ENCODE peak calls at places on chromosomes 7 and 10, in five cellular contexts. One of them, this sample, is unnamed.

GRCh38 chr10:93071674-93072224 is 1.9 kb upstream of the CYP26A1 start:
- DNase-seq in stomach: no peak
- DNase-seq in upper lobe of left lung: peak; percentile 77
- DNase-seq in prostate gland: no peak
- DNase-seq in sigmoid colon: no peak
- DNase-seq in this sample: peak; percentile 90

GRCh38 chr7:44561962-44562621 is 11.6 kb downstream of the DDX56 start:
- DNase-seq in stomach: peak; percentile 47
- DNase-seq in upper lobe of left lung: no peak
- DNase-seq in prostate gland: no peak
- DNase-seq in sigmoid colon: no peak
- DNase-seq in this sample: no peak

GRCh38 chr10:44862006-44862751 is 49.0 kb upstream of the TMEM72 start:
- DNase-seq in stomach: no peak
- DNase-seq in upper lobe of left lung: no peak
- DNase-seq in prostate gland: no peak
- DNase-seq in sigmoid colon: no peak
- DNase-seq in this sample: no peak

GRCh38 chr7:7183833-7184463 is 1.6 kb downstream of the C1GALT1 start:
- DNase-seq in stomach: no peak
- DNase-seq in upper lobe of left lung: no peak
- DNase-seq in prostate gland: no peak
- DNase-seq in sigmoid colon: no peak
- DNase-seq in this sample: no peak

GRCh38 chr7:118573065-118573464 is 348.6 kb downstream of the ANKRD7 start:
- DNase-seq in stomach: no peak
- DNase-seq in upper lobe of left lung: no peak
- DNase-seq in prostate gland: peak; percentile 5
- DNase-seq in sigmoid colon: no peak
- DNase-seq in this sample: no peak

GRCh38 chr10:109282510-109282909 is 640.8 kb downstream of the XPNPEP1 start:
- DNase-seq in stomach: no peak
- DNase-seq in upper lobe of left lung: no peak
- DNase-seq in prostate gland: no peak
- DNase-seq in sigmoid colon: no peak
- DNase-seq in this sample: no peak

GRCh38 chr7:5177060-5177459 is 13.0 kb upstream of the WIPI2 start:
- DNase-seq in stomach: peak; percentile 93
- DNase-seq in upper lobe of left lung: no peak
- DNase-seq in prostate gland: peak; percentile 15
- DNase-seq in sigmoid colon: peak; percentile 74
- DNase-seq in this sample: no peak

GRCh38 chr7:51482976-51483375 is 166.4 kb upstream of the COBL start:
- DNase-seq in stomach: no peak
- DNase-seq in upper lobe of left lung: no peak
- DNase-seq in prostate gland: no peak
- DNase-seq in sigmoid colon: no peak
- DNase-seq in this sample: no peak

GRCh38 chr10:3811331-3811870 is 26.4 kb upstream of the KLF6 start:
- DNase-seq in stomach: peak; percentile 58
- DNase-seq in upper lobe of left lung: no peak
- DNase-seq in prostate gland: peak; percentile 52
- DNase-seq in sigmoid colon: no peak
- DNase-seq in this sample: peak; percentile 91

GRCh38 chr7:113283861-113284260 is 165.5 kb upstream of the SMIM30 start:
- DNase-seq in stomach: no peak
- DNase-seq in upper lobe of left lung: no peak
- DNase-seq in prostate gland: no peak
- DNase-seq in sigmoid colon: no peak
- DNase-seq in this sample: no peak

GRCh38 chr10:3835770-3836169 is 50.8 kb upstream of the KLF6 start:
- DNase-seq in stomach: no peak
- DNase-seq in upper lobe of left lung: no peak
- DNase-seq in prostate gland: no peak
- DNase-seq in sigmoid colon: no peak
- DNase-seq in this sample: no peak

GRCh38 chr7:133705596-133705995 is 421.5 kb upstream of the LRGUK start:
- DNase-seq in stomach: no peak
- DNase-seq in upper lobe of left lung: no peak
- DNase-seq in prostate gland: no peak
- DNase-seq in sigmoid colon: no peak
- DNase-seq in this sample: no peak

GRCh38 chr10:484441-484924 is 205.0 kb downstream of the DIP2C start:
- DNase-seq in stomach: peak; percentile 42
- DNase-seq in upper lobe of left lung: no peak
- DNase-seq in prostate gland: no peak
- DNase-seq in sigmoid colon: no peak
- DNase-seq in this sample: no peak

GRCh38 chr7:99373086-99374066 is 1.2 kb upstream of the ARPC1B start:
- DNase-seq in stomach: no peak
- DNase-seq in upper lobe of left lung: no peak
- DNase-seq in prostate gland: no peak
- DNase-seq in sigmoid colon: peak; percentile 55
- DNase-seq in this sample: no peak

GRCh38 chr7:82293467-82293866 is 150.1 kb downstream of the CACNA2D1 start:
- DNase-seq in stomach: no peak
- DNase-seq in upper lobe of left lung: no peak
- DNase-seq in prostate gland: no peak
- DNase-seq in sigmoid colon: no peak
- DNase-seq in this sample: no peak

GRCh38 chr7:94375167-94375566 is 19.5 kb upstream of the COL1A2 start:
- DNase-seq in stomach: no peak
- DNase-seq in upper lobe of left lung: no peak
- DNase-seq in prostate gland: no peak
- DNase-seq in sigmoid colon: peak; percentile 94
- DNase-seq in this sample: no peak

GRCh38 chr10:36448760-36449681 is 676.4 kb upstream of the ANKRD30A start:
- DNase-seq in stomach: no peak
- DNase-seq in upper lobe of left lung: no peak
- DNase-seq in prostate gland: no peak
- DNase-seq in sigmoid colon: no peak
- DNase-seq in this sample: no peak

GRCh38 chr10:1185911-1186692 is 129.9 kb downstream of the WDR37 start:
- DNase-seq in stomach: no peak
- DNase-seq in upper lobe of left lung: peak; percentile 73
- DNase-seq in prostate gland: no peak
- DNase-seq in sigmoid colon: peak; percentile 18
- DNase-seq in this sample: no peak

GRCh38 chr10:21060626-21061025 is 163.5 kb upstream of the NEBL start:
- DNase-seq in stomach: no peak
- DNase-seq in upper lobe of left lung: no peak
- DNase-seq in prostate gland: no peak
- DNase-seq in sigmoid colon: no peak
- DNase-seq in this sample: no peak

GRCh38 chr7:79454325-79454960 is 976 bp upstream of the MAGI2 start:
- DNase-seq in stomach: no peak
- DNase-seq in upper lobe of left lung: peak; percentile 89
- DNase-seq in prostate gland: peak; percentile 26
- DNase-seq in sigmoid colon: peak; percentile 71
- DNase-seq in this sample: no peak

GRCh38 chr10:84224411-84225028 is 824 bp downstream of the LRIT2 start:
- DNase-seq in stomach: no peak
- DNase-seq in upper lobe of left lung: no peak
- DNase-seq in prostate gland: no peak
- DNase-seq in sigmoid colon: no peak
- DNase-seq in this sample: no peak

GRCh38 chr7:13800694-13801448 is 188.6 kb downstream of the ETV1 start:
- DNase-seq in stomach: peak; percentile 42
- DNase-seq in upper lobe of left lung: no peak
- DNase-seq in prostate gland: no peak
- DNase-seq in sigmoid colon: no peak
- DNase-seq in this sample: no peak

GRCh38 chr10:131832056-131832685 is 68.6 kb upstream of the PPP2R2D start:
- DNase-seq in stomach: no peak
- DNase-seq in upper lobe of left lung: peak; percentile 23
- DNase-seq in prostate gland: no peak
- DNase-seq in sigmoid colon: peak; percentile 46
- DNase-seq in this sample: no peak

GRCh38 chr10:98610855-98611254 is 164.1 kb upstream of the HPS1 start:
- DNase-seq in stomach: no peak
- DNase-seq in upper lobe of left lung: no peak
- DNase-seq in prostate gland: no peak
- DNase-seq in sigmoid colon: peak; percentile 84
- DNase-seq in this sample: no peak

GRCh38 chr10:131657318-131657984 is 243.4 kb upstream of the PPP2R2D start:
- DNase-seq in stomach: peak; percentile 20
- DNase-seq in upper lobe of left lung: no peak
- DNase-seq in prostate gland: no peak
- DNase-seq in sigmoid colon: peak; percentile 37
- DNase-seq in this sample: no peak

GRCh38 chr7:46909601-46910051 is 672.3 kb downstream of the TNS3 start:
- DNase-seq in stomach: no peak
- DNase-seq in upper lobe of left lung: no peak
- DNase-seq in prostate gland: no peak
- DNase-seq in sigmoid colon: no peak
- DNase-seq in this sample: no peak
- TF ChIP-seq POLR2AphosphoS5 in stomach: no peak
- TF ChIP-seq POLR2AphosphoS5 in upper lobe of left lung: no peak
- TF ChIP-seq POLR2AphosphoS5 in prostate gland: no peak
- TF ChIP-seq POLR2AphosphoS5 in sigmoid colon: no peak
- TF ChIP-seq POLR2AphosphoS5 in this sample: no peak

GRCh38 chr10:71219918-71220688 is 7.7 kb downstream of the UNC5B start:
- DNase-seq in stomach: no peak
- DNase-seq in upper lobe of left lung: no peak
- DNase-seq in prostate gland: no peak
- DNase-seq in sigmoid colon: no peak
- DNase-seq in this sample: no peak
- H3K27ac ChIP-seq in stomach: no peak overlapping the region
- H3K27ac ChIP-seq in upper lobe of left lung: no peak overlapping the region
- H3K27ac ChIP-seq in prostate gland: no peak overlapping the region
- H3K27ac ChIP-seq in sigmoid colon: no peak overlapping the region
- H3K27ac ChIP-seq in this sample: no peak overlapping the region

GRCh38 chr10:43689007-43689491 is 40.4 kb upstream of the ZNF32 start:
- DNase-seq in stomach: no peak
- DNase-seq in upper lobe of left lung: peak; percentile 82
- DNase-seq in prostate gland: no peak
- DNase-seq in sigmoid colon: peak; percentile 63
- DNase-seq in this sample: no peak

GRCh38 chr10:43691503-43691902 is 42.8 kb upstream of the ZNF32 start:
- DNase-seq in stomach: no peak
- DNase-seq in upper lobe of left lung: no peak
- DNase-seq in prostate gland: no peak
- DNase-seq in sigmoid colon: no peak
- DNase-seq in this sample: no peak

GRCh38 chr10:43689955-43690771 is 41.5 kb upstream of the ZNF32 start:
- DNase-seq in stomach: peak; percentile 84
- DNase-seq in upper lobe of left lung: peak; percentile 99
- DNase-seq in prostate gland: peak; percentile 73
- DNase-seq in sigmoid colon: peak; percentile 91
- DNase-seq in this sample: peak; percentile 93

GRCh38 chr10:43688348-43688892 is 39.7 kb upstream of the ZNF32 start:
- DNase-seq in stomach: no peak
- DNase-seq in upper lobe of left lung: no peak
- DNase-seq in prostate gland: no peak
- DNase-seq in sigmoid colon: no peak
- DNase-seq in this sample: no peak

DNA sequence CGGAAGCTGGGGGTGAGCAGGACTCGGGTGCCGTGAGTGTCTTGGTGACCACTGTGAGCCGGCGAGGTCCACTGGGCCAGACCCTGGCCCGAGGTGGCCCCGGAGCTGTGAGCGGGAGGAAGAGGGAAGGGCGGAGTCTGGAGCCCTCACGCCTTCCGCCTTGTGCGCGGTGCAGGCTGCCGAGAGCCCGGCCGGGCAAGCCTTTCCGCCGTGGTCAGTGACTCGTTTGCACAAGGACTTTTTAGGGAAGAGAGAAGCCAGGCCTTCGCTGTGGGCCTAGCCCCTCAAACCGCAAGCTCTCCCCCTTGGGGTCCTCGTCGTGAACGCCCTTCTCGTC is 40.9 kb upstream of the ZNF32 start:
- DNase-seq in stomach: peak; percentile 68
- DNase-seq in upper lobe of left lung: peak; percentile 91
- DNase-seq in prostate gland: peak; percentile 38
- DNase-seq in sigmoid colon: peak; percentile 82
- DNase-seq in this sample: no peak
- TF ChIP-seq POLR2AphosphoS5 in stomach: no peak
- TF ChIP-seq POLR2AphosphoS5 in upper lobe of left lung: no peak
- TF ChIP-seq POLR2AphosphoS5 in prostate gland: no peak
- TF ChIP-seq POLR2AphosphoS5 in sigmoid colon: peak; percentile 7
- TF ChIP-seq POLR2AphosphoS5 in this sample: no peak

GRCh38 chr7:139084709-139085108 is 24.8 kb downstream of the ZC3HAV1 start:
- DNase-seq in stomach: no peak
- DNase-seq in upper lobe of left lung: no peak
- DNase-seq in prostate gland: no peak
- DNase-seq in sigmoid colon: no peak
- DNase-seq in this sample: no peak
- H3K27ac ChIP-seq in stomach: no peak overlapping the region
- H3K27ac ChIP-seq in upper lobe of left lung: no peak overlapping the region
- H3K27ac ChIP-seq in prostate gland: no peak overlapping the region
- H3K27ac ChIP-seq in sigmoid colon: no peak overlapping the region
- H3K27ac ChIP-seq in this sample: no peak overlapping the region

This sample was measured in esophagus muscularis mucosa.